ENCODE peak calls at places on chromosomes 6 and 20, in five cellular contexts. P is HCT116, E is Panc1, A is HL-60, R is A549. M is an unnamed sample.

GRCh38 chr6:141846639-141847038 is 286.1 kb upstream of the GJE1 start:
- DNase-seq in A (no peak), E (no peak), R (no peak), P (no peak), M (no peak)

GRCh38 chr6:13229205-13230085 is 98.9 kb downstream of the TBC1D7 start:
- DNase-seq in A (no peak), R (peak; percentile 7), P (peak; percentile 4), E (peak; percentile 5), M (peak; percentile 32)

GRCh38 chr6:31791324-31792089 is 4.0 kb downstream of the VARS1 start:
- DNase-seq in R (peak; percentile 77), A (peak; percentile 39), P (no peak), E (no peak), M (peak; percentile 90)

GRCh38 chr6:130161627-130162404 is 60.9 kb downstream of the SAMD3 start:
- DNase-seq in A (no peak), R (no peak), P (no peak), E (no peak), M (no peak)

GRCh38 chr6:127564761-127565160 is 12.2 kb upstream of the C6orf58 start:
- DNase-seq in E (no peak), A (no peak), P (no peak), R (no peak), M (no peak)

GRCh38 chr6:160071805-160072687 is 49.6 kb upstream of the SLC22A1 start:
- DNase-seq in R (no peak), P (no peak), E (no peak), A (no peak), M (peak; percentile 33)

GRCh38 chr6:79466222-79466834 is 70.9 kb downstream of the LCA5 start:
- DNase-seq in P (peak; percentile 10), E (no peak), R (peak; percentile 7), A (no peak), M (peak; percentile 60)

GRCh38 chr6:51292659-51293058 is 474.0 kb downstream of the TFAP2B start:
- DNase-seq in E (no peak), A (no peak), P (no peak), R (no peak), M (no peak)

GRCh38 chr20:9022361-9022760 is 46.5 kb upstream of the PLCB4 start:
- DNase-seq in A (no peak), E (no peak), R (no peak), P (no peak), M (no peak)

GRCh38 chr20:18916886-18917785 is 103.6 kb downstream of the SCP2D1 start:
- DNase-seq in E (no peak), R (no peak), A (no peak), P (no peak), M (no peak)

GRCh38 chr6:112296122-112296521 is 41.8 kb upstream of the LAMA4 start:
- DNase-seq in R (peak; percentile 14), A (no peak), E (peak; percentile 17), P (peak; percentile 27), M (peak; percentile 75)

GRCh38 chr6:135675862-135676261 is 175.6 kb upstream of the PDE7B start:
- DNase-seq in R (peak; percentile 17), E (peak; percentile 4), A (peak; percentile 53), P (peak; percentile 23), M (peak; percentile 85)

GRCh38 chr6:134517145-134517658 is 199.3 kb upstream of the SGK1 start:
- DNase-seq in P (no peak), R (peak; percentile 69), A (peak; percentile 76), E (no peak), M (peak; percentile 56)

GRCh38 chr6:17865243-17865642 is 122.2 kb downstream of the KIF13A start:
- DNase-seq in R (no peak), A (no peak), P (peak; percentile 58), E (no peak), M (no peak)

GRCh38 chr6:144543006-144543871 is 258.1 kb downstream of the UTRN start:
- DNase-seq in E (peak; percentile 5), P (peak; percentile 32), R (no peak), A (peak; percentile 95), M (peak; percentile 28)

GRCh38 chr6:65937982-65938381 is 231.0 kb upstream of the EYS start:
- DNase-seq in R (no peak), A (no peak), E (no peak), P (no peak), M (no peak)

GRCh38 chr20:64099880-64100565 is 7.3 kb downstream of the NPBWR2 start:
- DNase-seq in E (no peak), R (no peak), P (no peak), A (no peak), M (no peak)

GRCh38 chr6:119521251-119521650 is 171.7 kb upstream of the MAN1A1 start:
- DNase-seq in R (no peak), E (no peak), A (no peak), P (no peak), M (no peak)

GRCh38 chr20:1809611-1810510 is 85.3 kb upstream of the SIRPA start:
- DNase-seq in P (no peak), E (no peak), A (no peak), R (peak; percentile 70), M (no peak)

GRCh38 chr20:63589261-63590217 is 15.5 kb upstream of the HELZ2 start:
- DNase-seq in E (no peak), A (no peak), P (no peak), R (no peak), M (no peak)

GRCh38 chr6:3471286-3471685 is 14.4 kb upstream of the SLC22A23 start:
- DNase-seq in A (no peak), R (no peak), P (no peak), E (no peak), M (no peak)

GRCh38 chr6:129150476-129150875 is 267.5 kb downstream of the LAMA2 start:
- DNase-seq in R (no peak), P (no peak), E (no peak), A (no peak), M (no peak)

DNA sequence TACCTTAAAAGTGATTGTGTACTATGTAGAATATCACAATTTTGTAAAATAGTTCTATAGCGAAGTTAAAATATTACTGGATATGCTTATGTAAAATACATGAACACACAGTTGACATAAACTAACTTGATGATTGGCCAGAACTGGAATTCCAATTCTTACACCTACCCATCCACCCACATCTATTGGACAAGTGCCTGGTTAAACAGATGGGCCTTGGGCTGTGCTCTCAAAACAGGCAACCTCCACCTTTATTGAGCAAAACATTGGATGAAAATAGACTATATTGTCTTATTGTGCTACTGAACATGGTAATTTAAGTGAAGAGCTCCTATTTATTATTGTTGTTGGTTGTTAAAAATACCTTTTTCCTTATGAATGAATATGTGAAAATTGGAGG is 154.0 kb upstream of the FLRT3 start:
- DNase-seq in E (no peak), R (no peak), A (no peak), P (no peak), M (no peak)
- TF ChIP-seq REST in E (no peak), R (no peak), A (no peak), P (no peak), M (no peak)

GRCh38 chr20:43532416-43533055 is 25.0 kb downstream of the L3MBTL1 start:
- DNase-seq in A (no peak), E (no peak), P (no peak), R (no peak), M (no peak)

GRCh38 chr20:43529051-43529450 is 21.6 kb downstream of the L3MBTL1 start:
- DNase-seq in A (no peak), P (no peak), R (no peak), E (no peak), M (no peak)

GRCh38 chr20:43529457-43530153 is 22.1 kb downstream of the L3MBTL1 start:
- DNase-seq in P (no peak), R (no peak), E (no peak), A (no peak), M (no peak)

GRCh38 chr20:43531091-43531443 is 23.6 kb downstream of the L3MBTL1 start:
- DNase-seq in P (no peak), A (no peak), E (no peak), R (no peak), M (no peak)

DNA sequence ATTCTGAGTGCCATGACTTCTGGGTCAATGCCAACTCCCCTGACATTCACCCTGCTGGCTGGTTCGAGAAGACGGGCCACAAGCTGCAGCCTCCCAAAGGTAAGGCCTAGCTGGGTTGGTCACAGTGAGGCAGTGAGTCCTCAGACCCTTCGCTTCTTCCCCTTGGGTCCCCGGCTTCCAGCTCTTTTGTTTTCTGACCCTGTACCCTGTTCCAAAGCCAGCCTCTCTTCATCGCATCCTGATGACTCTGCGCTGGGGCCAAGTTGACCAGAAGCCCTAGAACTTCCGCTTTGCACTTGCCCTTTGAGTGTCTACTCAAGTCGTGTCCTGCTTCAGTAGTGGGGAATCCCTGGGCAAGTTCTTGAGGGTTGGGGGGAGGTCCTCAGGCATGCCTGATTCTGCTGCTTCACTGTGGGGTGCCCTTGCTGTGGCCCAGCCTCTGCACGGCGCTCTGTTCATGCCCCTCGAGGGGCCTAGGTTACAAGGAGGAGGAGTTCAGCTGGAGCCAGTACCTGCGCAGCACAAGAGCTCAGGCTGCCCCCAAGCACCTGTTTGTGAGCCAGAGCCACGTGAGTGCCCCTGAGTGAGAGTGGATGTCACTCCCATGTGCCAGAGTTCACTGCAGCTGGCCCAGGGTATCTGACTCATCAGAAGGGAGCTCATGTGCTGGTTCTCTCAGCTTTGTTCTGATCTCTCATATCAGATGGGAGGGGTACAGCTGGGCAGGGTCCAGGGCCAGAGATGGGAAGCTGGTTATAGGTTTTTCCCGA is 23.0 kb downstream of the L3MBTL1 start:
- DNase-seq in P (no peak), R (peak; percentile 16), E (no peak), A (no peak), M (no peak)
- TF ChIP-seq REST in P (no peak), R (no peak), E (no peak), A (no peak), M (no peak)

GRCh38 chr6:19691465-19692167 is 145.6 kb upstream of the ID4 start:
- DNase-seq in P (no peak), E (no peak), R (no peak), A (no peak), M (peak; percentile 88)

GRCh38 chr6:19697744-19698290 is 139.4 kb upstream of the ID4 start:
- DNase-seq in R (no peak), P (no peak), A (no peak), E (no peak), M (no peak)

GRCh38 chr6:19690676-19691075 is 146.5 kb upstream of the ID4 start:
- DNase-seq in A (no peak), R (no peak), E (no peak), P (no peak), M (peak; percentile 49)

GRCh38 chr6:19694697-19695096 is 142.5 kb upstream of the ID4 start:
- DNase-seq in R (no peak), E (no peak), P (no peak), A (no peak), M (no peak)

GRCh38 chr6:19692506-19693298 is 144.5 kb upstream of the ID4 start:
- DNase-seq in P (no peak), E (no peak), R (no peak), A (no peak), M (peak; percentile 40)
- TF ChIP-seq REST in P (no peak), E (no peak), R (no peak), A (no peak), M (no peak)

DNA sequence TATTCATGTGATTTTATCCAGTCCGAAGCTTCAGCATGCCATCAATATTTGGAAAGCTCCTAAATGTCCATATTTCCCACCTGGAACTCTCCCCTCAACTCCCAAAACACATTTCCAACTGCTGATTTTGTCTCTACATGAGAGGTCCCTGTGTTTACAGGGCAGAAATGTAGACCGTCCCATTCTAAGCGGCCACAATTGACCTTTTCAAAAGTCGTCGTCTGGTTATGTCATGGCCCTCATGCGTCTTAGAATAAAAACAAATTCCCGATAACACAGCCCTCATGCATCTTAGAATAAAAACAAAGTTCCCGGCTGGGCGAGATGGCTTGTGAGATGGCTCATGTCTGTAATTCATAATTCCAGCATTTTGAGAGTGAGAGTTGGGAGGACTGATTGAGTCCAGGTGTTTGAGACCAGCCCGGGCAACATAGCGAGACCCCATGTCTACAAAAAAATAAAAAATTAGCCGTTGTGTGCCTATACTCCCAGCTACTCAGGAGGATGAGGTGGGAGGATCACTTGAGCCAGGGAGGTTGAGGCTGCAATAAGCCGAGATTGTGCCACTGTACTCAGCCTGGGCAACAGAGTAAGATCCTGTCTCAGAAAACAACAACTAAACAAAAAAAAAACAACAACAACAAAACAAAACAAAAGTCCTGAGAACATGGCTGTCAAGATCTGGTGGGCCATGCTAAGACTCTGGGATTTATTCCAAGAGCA is 6.4 kb upstream of the ZNF217 start:
- DNase-seq in E (no peak), R (no peak), A (no peak), P (no peak), M (no peak)
- TF ChIP-seq REST in E (no peak), R (no peak), A (no peak), P (no peak), M (no peak)